ENCODE peak calls at places on chromosomes 11 and 22, in five cellular contexts. I is left ventricle myocardium inferior, Z is RWPE1, W is pancreas, K is caudate nucleus. H is an unnamed sample.

GRCh38 chr22:26606611-26607010 is 11.2 kb downstream of the CRYBB1 start:
- DNase-seq in I (no peak), Z (peak), W (no peak), K (no peak), H (no peak)

GRCh38 chr11:67463680-67464410 is 5.2 kb downstream of the TMEM134 start:
- DNase-seq in I (peak), Z (peak), W (peak), K (no peak), H (no peak)

GRCh38 chr11:27485930-27486773 is 13.6 kb upstream of the LGR4 start:
- DNase-seq in I (no peak), Z (no peak), W (no peak), K (no peak), H (peak)

GRCh38 chr11:100972046-100972445 is 157.6 kb downstream of the PGR start:
- DNase-seq in I (no peak), Z (no peak), W (no peak), K (no peak), H (no peak)

GRCh38 chr22:32378703-32379272 is 21.1 kb downstream of the RFPL3 start:
- DNase-seq in I (no peak), Z (peak), W (no peak), K (peak), H (no peak)

GRCh38 chr11:57639321-57640067 is 10.2 kb downstream of the YPEL4 start:
- DNase-seq in I (no peak), Z (no peak), W (no peak), K (no peak), H (no peak)

GRCh38 chr11:106076421-106076922 is 675 bp downstream of the KBTBD3 start:
- DNase-seq in I (no peak), Z (peak), W (no peak), K (no peak), H (no peak)

GRCh38 chr11:19091366-19091765 is 25.6 kb upstream of the ZDHHC13 start:
- DNase-seq in I (no peak), Z (no peak), W (no peak), K (no peak), H (no peak)

GRCh38 chr11:64894070-64894811 is 15.8 kb upstream of the EHD1 start:
- DNase-seq in I (peak), Z (peak), W (peak), K (no peak), H (peak)

GRCh38 chr22:49240472-49240871 is 587.2 kb downstream of the BRD1 start:
- DNase-seq in I (no peak), Z (no peak), W (no peak), K (no peak), H (no peak)

GRCh38 chr22:38176170-38176741 is 5.4 kb downstream of the PLA2G6 start:
- DNase-seq in I (peak), Z (no peak), W (peak), K (no peak), H (no peak)

GRCh38 chr11:72072348-72072747 is 8.0 kb downstream of the NUMA1 start:
- DNase-seq in I (no peak), Z (peak), W (no peak), K (no peak), H (no peak)

GRCh38 chr11:45097721-45098493 is 48.5 kb upstream of the PRDM11 start:
- DNase-seq in I (no peak), Z (peak), W (peak), K (no peak), H (no peak)

GRCh38 chr11:123707606-123708205 is 33.8 kb downstream of the ZNF202 start:
- DNase-seq in I (peak), Z (peak), W (no peak), K (no peak), H (peak)

GRCh38 chr11:66857234-66857926 is 516 bp downstream of the LRFN4 start:
- DNase-seq in I (no peak), Z (peak), W (no peak), K (no peak), H (no peak)

GRCh38 chr22:20622650-20623339 is 115.4 kb downstream of the MED15 start:
- DNase-seq in I (no peak), Z (no peak), W (no peak), K (no peak), H (no peak)

DNA sequence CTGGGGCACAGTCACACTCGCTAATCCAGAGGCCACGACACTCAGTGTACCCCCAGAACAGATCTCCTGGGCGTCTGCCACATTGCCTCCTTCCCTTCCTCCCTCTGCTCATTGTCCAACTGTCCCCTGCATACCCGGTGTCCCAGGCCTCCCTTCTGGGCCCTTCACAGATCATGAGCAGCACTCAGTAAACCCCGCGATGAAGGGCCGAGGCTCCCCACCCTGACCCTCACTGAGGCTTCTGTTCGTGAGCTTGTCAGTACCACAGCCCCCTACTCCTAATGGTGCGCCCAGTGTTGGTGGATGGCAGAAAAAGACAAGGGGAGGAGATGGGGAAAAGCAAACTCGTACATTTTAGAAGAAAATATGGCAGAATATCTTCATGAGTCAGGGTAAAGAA is 12.6 kb downstream of the RSPH14 start:
- DNase-seq in I (no peak), Z (no peak), W (no peak), K (no peak), H (no peak)
- H3K27ac ChIP-seq in I (no peak), Z (no peak), W (no peak), K (no peak), H (no peak)

DNA sequence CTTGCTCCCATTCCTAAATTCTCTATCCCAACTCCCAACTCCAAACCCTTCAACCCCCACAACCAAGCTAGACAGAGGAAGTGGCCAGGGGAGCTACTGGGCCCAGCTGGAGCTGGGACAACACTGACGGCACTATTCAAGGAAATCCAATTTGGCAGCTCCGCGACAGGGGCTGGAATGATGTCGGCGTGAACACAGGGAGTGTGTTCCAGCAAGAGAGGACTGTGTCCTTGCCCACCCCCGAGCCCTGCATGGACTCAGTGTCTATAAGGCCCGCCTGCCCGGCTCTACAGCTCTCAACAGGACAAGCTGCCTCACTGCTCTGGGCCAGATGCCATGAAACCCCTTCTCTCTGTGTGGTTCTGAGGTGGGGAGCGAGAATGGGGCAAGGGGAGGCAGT is 11.3 kb downstream of the PCSK7 start:
- DNase-seq in I (peak), Z (no peak), W (peak), K (peak), H (no peak)
- H3K27ac ChIP-seq in I (peak), Z (peak), W (no peak), K (peak), H (no peak)

DNA sequence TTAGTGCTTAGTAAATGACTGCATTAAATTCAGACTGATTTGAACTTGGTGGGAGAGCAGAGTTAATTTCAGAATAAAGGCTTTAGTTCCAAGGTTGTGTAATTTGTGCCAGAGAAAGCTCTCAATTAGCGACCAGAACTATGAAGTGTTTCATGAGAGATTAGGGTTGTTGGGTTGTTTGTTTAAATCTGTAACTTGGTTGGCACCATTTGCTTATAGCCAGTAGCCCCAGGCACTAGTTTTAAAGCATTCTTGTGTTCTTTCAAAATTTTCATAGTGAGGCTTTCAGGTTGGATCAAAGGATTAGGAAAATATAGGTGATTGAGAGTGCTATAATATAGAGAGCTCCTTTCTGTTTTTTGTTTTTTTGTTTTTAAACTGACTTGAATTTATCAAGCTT is 25.6 kb downstream of the UVRAG start:
- DNase-seq in I (no peak), Z (no peak), W (no peak), K (no peak), H (no peak)
- H3K27ac ChIP-seq in I (no peak), Z (no peak), W (no peak), K (no peak), H (no peak)

DNA sequence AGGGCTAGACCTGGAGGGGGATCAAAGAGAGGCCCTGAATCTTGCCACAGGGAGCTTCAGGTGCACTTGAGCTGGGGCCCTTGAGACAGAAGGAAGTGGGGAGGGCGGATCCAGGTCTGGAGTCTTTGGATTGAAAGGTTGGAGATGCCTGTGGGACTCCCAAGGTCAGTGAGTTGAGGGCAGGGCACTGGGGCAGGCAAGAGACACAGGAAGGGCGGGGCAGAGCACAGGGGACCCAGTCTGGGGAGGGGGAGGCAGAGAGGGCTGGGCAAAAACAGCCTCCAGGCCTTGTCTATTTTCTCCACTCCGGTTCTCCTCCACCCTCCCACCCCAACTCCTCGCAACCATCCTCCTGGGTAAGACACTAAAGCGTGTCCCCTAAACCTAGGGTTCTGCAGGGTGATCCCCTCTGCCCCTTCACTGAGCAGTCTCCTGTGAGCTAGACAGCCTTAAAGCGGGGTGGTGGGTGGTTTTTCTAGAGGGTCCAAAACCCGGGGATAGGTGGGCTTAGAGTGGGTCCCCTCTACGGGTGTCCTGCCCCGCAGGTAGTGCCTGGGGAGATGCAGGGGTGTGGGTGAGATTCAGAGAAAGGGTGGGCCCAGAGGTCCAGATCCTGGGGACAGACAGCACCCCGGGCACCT is 38.6 kb upstream of the CELSR1 start:
- DNase-seq in I (peak), Z (no peak), W (no peak), K (no peak), H (no peak)
- H3K27ac ChIP-seq in I (peak), Z (peak), W (peak), K (no peak), H (peak)

DNA sequence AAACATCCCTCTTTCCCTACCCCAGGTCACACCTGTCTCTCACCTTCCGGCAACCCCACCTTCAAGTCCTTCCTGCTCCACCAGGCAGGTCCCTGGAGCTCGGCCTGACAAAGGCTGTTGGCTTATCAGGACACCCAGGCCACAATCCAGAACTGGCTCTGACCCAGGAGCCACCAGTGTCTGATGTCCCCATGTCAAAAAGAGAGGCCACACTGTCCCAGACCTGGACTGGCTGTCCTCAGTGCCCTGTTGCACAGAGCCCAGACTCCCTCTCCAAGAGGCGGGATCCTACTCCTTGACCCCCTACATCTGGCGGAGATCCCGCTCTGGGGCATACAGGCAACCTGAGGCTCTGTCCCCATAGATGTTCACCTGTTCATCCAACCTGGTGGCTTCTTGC is 116.0 kb downstream of the MN1 start:
- DNase-seq in I (peak), Z (no peak), W (no peak), K (no peak), H (no peak)
- H3K27ac ChIP-seq in I (peak), Z (no peak), W (no peak), K (peak), H (no peak)

GRCh38 chr22:24177045-24177444 is 4.2 kb upstream of the SUSD2 start:
- DNase-seq in I (no peak), Z (no peak), W (no peak), K (no peak), H (no peak)
- H3K27ac ChIP-seq in I (peak), Z (peak), W (no peak), K (no peak), H (no peak)

DNA sequence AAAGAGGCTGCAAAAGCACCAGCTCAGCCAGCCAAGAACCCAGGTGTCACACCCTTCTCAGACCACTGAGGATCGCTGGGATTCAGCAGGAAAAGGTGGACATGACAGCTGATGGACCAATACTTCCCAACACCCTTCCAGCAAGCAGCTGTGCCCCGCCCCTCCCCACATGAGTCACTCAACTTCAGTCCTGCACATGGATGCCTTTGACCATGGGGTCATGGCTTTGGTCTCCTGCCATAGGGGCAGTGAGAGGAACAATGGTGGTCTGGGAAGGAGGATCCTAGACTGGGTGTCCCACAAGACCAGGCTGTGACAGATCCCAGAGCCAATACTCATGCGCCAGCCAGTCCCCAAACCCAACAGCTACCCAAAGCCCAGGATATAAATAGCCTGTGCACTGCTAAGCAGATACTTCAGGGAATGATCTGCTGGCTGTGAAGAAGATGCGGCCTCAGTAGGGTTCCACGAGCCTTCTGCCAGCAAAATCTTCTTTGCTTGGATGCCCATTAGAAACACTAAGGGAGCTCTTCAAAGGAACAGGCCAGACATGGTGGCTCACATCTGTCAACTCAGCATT is 5.5 kb upstream of the RGL4 start:
- DNase-seq in I (no peak), Z (peak), W (no peak), K (no peak), H (no peak)
- H3K27ac ChIP-seq in I (peak), Z (no peak), W (no peak), K (no peak), H (no peak)

GRCh38 chr11:10450451-10451398 is 4.3 kb upstream of the AMPD3 start:
- DNase-seq in I (peak), Z (peak), W (peak), K (no peak), H (peak)

GRCh38 chr11:10454506-10454901 is 560 bp upstream of the AMPD3 start:
- DNase-seq in I (no peak), Z (no peak), W (no peak), K (no peak), H (no peak)

GRCh38 chr11:10453261-10453660 is 1.8 kb upstream of the AMPD3 start:
- DNase-seq in I (no peak), Z (peak), W (no peak), K (no peak), H (no peak)

GRCh38 chr11:10452211-10452767 is 2.8 kb upstream of the AMPD3 start:
- DNase-seq in I (no peak), Z (no peak), W (no peak), K (no peak), H (no peak)

DNA sequence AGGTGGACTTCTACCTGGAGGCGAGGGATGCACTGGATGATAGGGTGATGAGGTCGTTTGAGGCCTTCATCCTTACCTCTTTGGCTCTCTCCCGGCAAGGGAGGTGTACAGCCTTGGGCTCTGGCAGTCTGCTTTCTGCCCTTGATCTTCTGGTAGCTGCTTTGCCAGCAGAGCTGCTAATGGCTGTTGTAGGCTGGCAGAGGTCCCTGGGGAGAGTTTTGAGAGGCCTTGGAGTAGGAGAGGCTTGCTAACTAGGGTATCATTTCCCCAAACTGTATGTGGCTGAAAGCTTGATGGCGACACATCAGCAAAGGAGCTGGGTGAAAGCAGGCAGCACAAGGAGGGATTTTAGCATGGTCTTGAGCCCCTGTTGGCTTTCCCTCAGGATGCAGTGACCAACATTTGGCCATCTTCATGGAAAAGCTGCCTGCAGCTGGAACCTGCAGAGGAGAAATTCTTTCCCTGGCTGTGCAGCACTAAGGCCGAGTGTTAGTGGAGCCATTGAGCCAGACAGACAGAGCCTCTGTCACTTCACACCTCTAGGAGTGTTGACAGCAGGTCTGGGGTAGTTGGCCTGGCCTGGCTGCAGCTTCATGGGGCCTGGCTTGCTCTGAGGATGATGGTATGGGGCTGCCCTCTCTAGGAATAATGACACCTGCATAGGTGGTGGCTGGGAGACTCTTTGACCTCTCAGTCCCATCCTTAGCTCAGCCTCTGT is 3.5 kb upstream of the AMPD3 start:
- DNase-seq in I (no peak), Z (no peak), W (no peak), K (no peak), H (no peak)
- H3K27ac ChIP-seq in I (peak), Z (no peak), W (peak), K (peak), H (peak)

DNA sequence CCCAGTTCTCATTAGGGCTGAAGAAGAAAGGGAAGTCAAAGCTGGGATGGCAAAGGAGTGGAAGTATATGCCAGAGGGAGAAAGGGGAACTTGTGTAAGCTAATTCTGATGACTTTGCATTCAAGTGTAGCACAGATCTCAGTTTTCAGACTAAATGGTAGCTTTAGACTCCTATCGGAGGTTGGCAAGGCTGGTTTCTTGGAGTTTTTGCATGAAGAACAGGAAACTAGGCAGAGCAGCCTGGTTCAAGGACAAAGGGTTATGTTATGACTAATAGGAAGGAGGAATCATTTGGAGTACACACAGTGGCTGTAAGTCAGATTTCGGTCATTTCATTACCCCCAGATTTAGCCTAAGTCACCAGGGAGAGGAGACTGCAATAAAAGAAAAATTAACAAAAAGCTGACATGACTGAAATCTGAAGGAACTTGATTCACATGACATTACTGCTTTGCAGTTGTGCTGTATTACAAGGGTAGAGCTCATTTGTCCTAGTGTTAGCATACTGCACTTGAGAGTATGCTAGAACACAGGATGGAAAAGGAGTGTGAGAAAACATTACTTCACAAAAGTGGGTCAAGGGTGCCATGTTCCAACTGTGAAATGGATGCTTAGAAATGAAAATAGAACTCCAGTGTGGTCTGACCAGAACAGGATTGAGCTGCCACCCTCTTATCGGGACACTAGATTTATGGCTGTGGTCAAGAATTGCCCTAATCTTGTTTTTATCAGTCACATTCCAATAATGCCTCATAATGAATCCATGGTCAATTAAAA is 23.6 kb downstream of the ADM start:
- DNase-seq in I (no peak), Z (no peak), W (no peak), K (no peak), H (no peak)
- H3K27ac ChIP-seq in I (peak), Z (no peak), W (peak), K (no peak), H (no peak)

DNA sequence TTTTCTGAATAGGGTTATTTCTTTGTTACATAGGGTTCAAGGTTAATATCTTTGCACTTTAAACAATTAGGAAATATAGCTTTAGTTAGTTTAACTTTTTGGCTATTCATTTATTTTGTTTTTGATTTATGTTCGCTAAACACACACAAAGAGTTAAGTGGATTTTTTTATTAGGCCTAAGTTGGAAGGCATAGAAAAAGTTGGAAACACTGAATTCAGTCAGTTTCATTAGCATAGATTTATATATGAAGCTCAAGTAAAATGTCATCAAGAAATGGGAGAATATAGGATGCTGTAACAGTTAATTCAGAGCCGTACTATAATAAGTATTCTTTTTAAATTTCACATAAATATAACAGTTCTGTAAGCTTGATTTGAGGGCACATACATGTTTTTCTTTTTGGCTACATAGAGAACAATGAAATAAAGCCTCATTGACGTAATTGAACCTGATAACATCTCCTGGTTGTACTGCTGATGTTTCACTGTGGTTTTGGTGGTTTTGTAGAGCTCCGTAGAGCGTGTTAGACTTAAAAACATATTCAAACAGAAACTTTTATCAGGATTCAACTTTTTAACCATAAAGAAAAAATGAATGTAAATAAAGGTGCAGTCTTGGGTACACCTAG is 121.4 kb downstream of the PDE3B start:
- DNase-seq in I (no peak), Z (no peak), W (no peak), K (no peak), H (no peak)
- H3K27ac ChIP-seq in I (no peak), Z (no peak), W (no peak), K (no peak), H (peak)